ENCODE peak calls at places on chromosomes 2 and 18, in four cellular contexts. C is endodermal cell, D is prostate gland, L is upper lobe of right lung. K is an unnamed sample.

GRCh38 chr18:60910534-60910933 is 422.7 kb upstream of the CDH20 start:
- DNase-seq in L (no peak), C (no peak), D (no peak), K (no peak)

GRCh38 chr2:59684101-59684770 is 869.2 kb downstream of the BCL11A start:
- DNase-seq in D (no peak), C (no peak), L (no peak), K (no peak)

GRCh38 chr2:69020496-69020895 is 7.5 kb downstream of the ANTXR1 start:
- DNase-seq in L (no peak), D (no peak), C (no peak), K (no peak)

GRCh38 chr2:127594116-127594591 is 51.8 kb upstream of the GPR17 start:
- DNase-seq in L (no peak), C (peak; percentile 17), D (no peak), K (peak; percentile 58)

GRCh38 chr2:240388471-240389301 is 46.8 kb upstream of the GPC1 start:
- DNase-seq in L (no peak), C (no peak), D (no peak), K (no peak)

GRCh38 chr2:120346034-120346666 is at the start of gene INHBB:
- DNase-seq in C (peak; percentile 72), L (no peak), D (peak; percentile 21), K (no peak)

GRCh38 chr18:48613589-48613988 is 74.8 kb downstream of the CTIF start:
- DNase-seq in D (no peak), C (no peak), L (no peak), K (no peak)

GRCh38 chr2:202377308-202377736 is 1.2 kb downstream of the BMPR2 start:
- DNase-seq in L (peak; percentile 80), D (peak; percentile 21), C (peak; percentile 68), K (peak; percentile 80)

GRCh38 chr2:102040229-102040628 is 48.5 kb downstream of the IL1R2 start:
- DNase-seq in D (no peak), C (no peak), L (no peak), K (no peak)

GRCh38 chr18:9861933-9862332 is 23.8 kb upstream of the TXNDC2 start:
- DNase-seq in C (no peak), D (no peak), L (no peak), K (no peak)

GRCh38 chr2:159892990-159893389 is 95.0 kb upstream of the CD302 start:
- DNase-seq in L (no peak), C (no peak), D (no peak), K (no peak)
- H3K27ac ChIP-seq in L (peak overlapping the region; percentile 28), C (no peak overlapping the region), D (no peak overlapping the region), K (no peak overlapping the region)

GRCh38 chr2:73851274-73851673 is 22.5 kb downstream of the STAMBP start:
- DNase-seq in L (no peak), D (no peak), C (peak; percentile 67), K (no peak)
- TF ChIP-seq CTCF in L (no peak), D (no peak), C (peak; percentile 70), K (no peak)

GRCh38 chr2:241809383-241810303 is 650 bp downstream of the NEU4 start:
- DNase-seq in D (no peak), L (peak; percentile 55), C (peak; percentile 43), K (peak; percentile 72)

GRCh38 chr2:241808701-241809382 is at the start of gene NEU4:
- DNase-seq in C (peak; percentile 63), L (peak; percentile 52), D (no peak), K (no peak)

GRCh38 chr2:241811209-241811951 is 2.4 kb downstream of the NEU4 start:
- DNase-seq in D (no peak), L (peak; percentile 63), C (peak; percentile 43), K (peak; percentile 72)

GRCh38 chr2:241810304-241811208 is 1.6 kb downstream of the NEU4 start:
- DNase-seq in C (peak; percentile 50), D (no peak), L (peak; percentile 43), K (peak; percentile 45)

GRCh38 chr2:241808051-241808450 is 942 bp upstream of the NEU4 start:
- DNase-seq in L (peak; percentile 43), C (peak; percentile 66), D (no peak), K (no peak)
- H3K4me3 ChIP-seq in L (no peak overlapping the region), C (no peak overlapping the region), D (no peak overlapping the region), K (no peak overlapping the region)

GRCh38 chr18:28115149-28115550 is 61.8 kb downstream of the CDH2 start:
- DNase-seq in D (no peak), L (no peak), C (peak; percentile 69), K (no peak)
- H3K27ac ChIP-seq in D (no peak overlapping the region), L (no peak overlapping the region), C (peak overlapping the region; percentile 79), K (peak overlapping the region; percentile 61)

GRCh38 chr2:34907812-34908211 is 1308.7 kb upstream of the FAM98A start:
- DNase-seq in D (no peak), L (no peak), C (no peak), K (no peak)
- TF ChIP-seq CTCF in D (no peak), L (no peak), C (peak; percentile 52), K (no peak)

K was measured in coronary artery.